ENCODE peak calls at places on chromosomes 13 and 19, in eight cellular contexts. D is stomach, N is psoas muscle, P is osteoblast, F is fibroblast of pulmonary artery, O is nephron progenitor cell, T is tibial artery, U is esophagus squamous epithelium. A is an unnamed sample.

GRCh38 chr13:34308725-34309124 is 490.8 kb downstream of the RFC3 start:
- DNase-seq in N (no peak), U (no peak), P (peak), O (no peak), T (no peak), F (no peak), D (no peak), A (no peak)

GRCh38 chr19:690203-690602 is 5.0 kb downstream of the PRSS57 start:
- DNase-seq in P (peak), U (no peak), T (no peak), N (no peak), D (no peak), O (no peak), F (no peak), A (no peak)

GRCh38 chr13:85261757-85262346 is 537.4 kb downstream of the SLITRK6 start:
- DNase-seq in P (no peak), U (no peak), F (peak), D (no peak), N (no peak), T (no peak), O (no peak), A (no peak)

GRCh38 chr19:15316498-15316897 is 15.8 kb downstream of the BRD4 start:
- DNase-seq in N (no peak), T (no peak), D (no peak), U (no peak), F (no peak), P (no peak), O (no peak), A (no peak)

GRCh38 chr13:42113478-42113877 is 65.0 kb downstream of the DGKH start:
- DNase-seq in P (peak), T (no peak), N (no peak), F (no peak), U (no peak), D (no peak), O (no peak), A (no peak)

GRCh38 chr19:1324792-1325567 is 39.3 kb downstream of the EFNA2 start:
- DNase-seq in O (no peak), F (peak), T (peak), D (peak), P (peak), U (no peak), N (peak), A (no peak)

GRCh38 chr13:93039131-93039530 is 187.5 kb upstream of the GPC6 start:
- DNase-seq in O (no peak), N (no peak), D (no peak), U (no peak), F (peak), T (no peak), P (no peak), A (no peak)

GRCh38 chr13:52846567-52847321 is 1.7 kb downstream of the PCDH8 start:
- DNase-seq in D (no peak), T (peak), P (peak), O (peak), F (peak), N (peak), U (no peak), A (peak)

GRCh38 chr19:53730391-53730790 is 93.7 kb downstream of the NLRP12 start:
- DNase-seq in P (no peak), O (no peak), F (no peak), D (no peak), T (no peak), N (no peak), U (no peak), A (no peak)

GRCh38 chr19:39444598-39445257 is 654 bp upstream of the SUPT5H start:
- DNase-seq in N (no peak), O (no peak), F (no peak), D (no peak), T (no peak), U (no peak), P (peak), A (no peak)

GRCh38 chr13:49497272-49497671 is 1.5 kb downstream of the PHF11 start:
- DNase-seq in U (no peak), D (no peak), T (no peak), P (peak), F (no peak), N (no peak), O (no peak), A (no peak)

GRCh38 chr13:99859178-99860177 is 112.1 kb downstream of the ZIC5 start:
- DNase-seq in P (no peak), N (no peak), U (no peak), F (no peak), D (no peak), T (no peak), O (no peak), A (peak)

GRCh38 chr13:113667771-113668490 is 912 bp downstream of the GRK1 start:
- DNase-seq in D (peak), T (peak), N (no peak), F (no peak), P (peak), U (no peak), O (no peak), A (no peak)

GRCh38 chr13:110981379-110981778 is 66.5 kb upstream of the ANKRD10 start:
- DNase-seq in N (no peak), T (no peak), U (no peak), D (no peak), F (no peak), O (no peak), P (no peak), A (no peak)

GRCh38 chr19:47406711-47407416 is 12.5 kb downstream of the MEIS3 start:
- DNase-seq in N (no peak), D (no peak), F (no peak), P (peak), O (peak), U (no peak), T (no peak), A (peak)

GRCh38 chr19:41792513-41793413 is 3.6 kb upstream of the CEACAM3 start:
- DNase-seq in F (peak), O (peak), U (no peak), N (peak), T (no peak), D (peak), P (no peak), A (peak)

GRCh38 chr13:74210693-74211393 is 76.6 kb upstream of the KLF12 start:
- DNase-seq in T (peak), P (peak), D (peak), U (no peak), F (peak), N (no peak), O (no peak), A (no peak)

GRCh38 chr19:50814883-50815282 is 8.7 kb downstream of the KLK1 start:
- DNase-seq in N (no peak), U (no peak), F (no peak), D (no peak), O (no peak), P (peak), T (no peak), A (no peak)

GRCh38 chr19:18700501-18701249 is 17.2 kb downstream of the CRTC1 start:
- DNase-seq in F (peak), D (peak), N (peak), U (peak), P (peak), T (peak), O (peak), A (peak)

GRCh38 chr13:23748591-23748990 is 140.6 kb downstream of the MIPEP start:
- DNase-seq in D (no peak), U (no peak), N (no peak), T (no peak), F (no peak), O (no peak), P (no peak), A (no peak)

GRCh38 chr13:23799945-23800344 is 89.3 kb downstream of the MIPEP start:
- DNase-seq in P (peak), F (no peak), N (no peak), D (no peak), T (no peak), U (no peak), O (no peak), A (no peak)

GRCh38 chr13:112250788-112251445 is 125.2 kb upstream of the SPACA7 start:
- DNase-seq in N (no peak), P (no peak), O (no peak), U (no peak), D (no peak), T (no peak), F (no peak), A (no peak)

GRCh38 chr19:53431399-53432087 is at the start of gene ZNF761:
- DNase-seq in P (peak), T (peak), D (peak), U (peak), F (peak), N (peak), O (peak), A (peak)

GRCh38 chr13:100442095-100442832 is 146.3 kb downstream of the GGACT start:
- DNase-seq in T (no peak), N (no peak), O (no peak), D (no peak), U (no peak), F (no peak), P (no peak), A (no peak)

GRCh38 chr19:42051166-42052115 is 18.6 kb downstream of the GRIK5 start:
- DNase-seq in N (no peak), U (no peak), P (peak), F (no peak), D (peak), O (no peak), T (no peak), A (no peak)

GRCh38 chr13:77571956-77572355 is 36.5 kb downstream of the SCEL start:
- DNase-seq in T (no peak), F (no peak), D (no peak), U (no peak), N (no peak), P (no peak), O (no peak), A (no peak)
- TF ChIP-seq CTCF in T (no peak), F (no peak), D (no peak), U (no peak), N (no peak), P (no peak), O (no peak), A (no peak)

DNA sequence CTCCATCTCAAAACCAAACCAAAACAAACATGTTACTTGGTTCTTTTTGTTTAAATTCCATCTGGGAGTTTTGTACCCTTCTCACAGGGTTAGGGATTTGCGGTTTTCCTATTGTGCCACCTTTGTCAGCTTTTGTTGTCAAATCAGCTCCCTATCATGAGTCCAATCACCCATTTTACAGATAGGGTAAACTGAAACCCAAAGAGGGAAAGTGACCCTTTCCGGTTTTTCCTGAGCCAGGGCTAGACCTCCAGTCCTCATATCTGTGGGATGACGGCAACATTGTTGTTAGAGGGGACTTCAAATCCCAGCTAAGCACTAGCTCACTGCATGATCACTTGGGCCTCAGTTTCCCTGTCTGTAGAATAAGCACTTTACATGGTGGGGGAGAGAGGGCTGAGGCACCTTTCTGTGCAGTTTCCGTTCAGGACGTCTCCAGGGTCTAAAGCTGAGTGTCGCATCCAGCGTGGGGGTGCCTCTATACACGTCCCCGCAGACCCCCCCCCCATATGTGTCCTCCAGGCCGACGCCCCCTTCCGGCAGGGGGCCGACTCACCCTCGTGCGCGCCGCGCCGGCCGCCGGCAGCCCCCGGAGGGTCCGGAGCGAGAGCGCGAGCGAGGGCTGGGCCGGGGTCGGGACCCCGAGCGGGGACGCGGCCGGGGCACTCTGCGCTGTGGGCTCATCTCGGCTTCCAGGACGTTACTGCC is 3.9 kb downstream of the CCDC194 start:
- DNase-seq in T (no peak), U (no peak), N (no peak), P (peak), D (no peak), F (no peak), O (no peak), A (no peak)
- TF ChIP-seq CTCF in T (no peak), U (no peak), N (no peak), P (no peak), D (no peak), F (no peak), O (peak), A (peak)

DNA sequence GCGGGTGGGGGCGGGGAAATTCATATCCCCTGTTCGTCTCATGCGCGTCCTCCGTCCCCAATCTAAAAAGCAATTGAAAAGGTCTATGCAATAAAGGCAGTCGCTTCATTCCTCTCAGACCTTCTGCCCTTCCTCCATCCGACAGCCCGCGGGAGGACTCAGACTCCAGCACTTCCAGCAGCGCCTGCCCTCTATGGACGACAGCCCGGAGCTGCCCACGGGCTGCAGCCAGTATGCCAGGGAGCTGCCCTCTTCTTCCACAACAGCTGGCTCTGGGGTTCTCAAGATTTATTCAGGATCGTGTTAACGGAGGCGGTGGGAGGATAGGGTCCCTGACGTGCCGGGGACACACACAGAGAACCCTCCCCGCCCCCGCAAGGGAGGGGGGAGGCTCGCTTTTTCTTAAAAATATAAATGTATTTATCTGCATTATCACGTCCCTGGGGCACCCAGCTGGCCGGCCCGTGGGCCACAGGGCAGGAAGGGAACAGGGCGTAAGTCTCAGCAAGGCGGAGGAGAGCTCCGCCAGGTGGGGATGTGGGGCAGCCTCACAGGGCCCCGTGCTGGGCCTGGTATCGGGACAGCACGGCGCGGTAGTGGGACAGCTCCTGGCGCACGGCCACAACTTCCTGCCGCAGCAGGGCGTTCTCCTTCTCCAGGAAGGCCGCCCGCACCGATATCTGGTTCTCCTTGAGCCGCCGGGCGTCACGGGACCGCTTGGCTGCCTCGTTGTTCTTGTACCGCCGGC is 6.7 kb downstream of the DBP start:
- DNase-seq in P (peak), F (peak), D (peak), N (peak), T (peak), O (no peak), U (no peak), A (peak)
- TF ChIP-seq CTCF in P (no peak), F (peak), D (no peak), N (no peak), T (no peak), O (no peak), U (no peak), A (peak)

GRCh38 chr13:109196896-109197295 is 567.5 kb downstream of the MYO16 start:
- DNase-seq in P (no peak), U (no peak), T (no peak), O (peak), N (no peak), F (no peak), D (no peak), A (peak)
- TF ChIP-seq CTCF in P (no peak), U (no peak), T (no peak), O (peak), N (peak), F (no peak), D (no peak), A (peak)

GRCh38 chr13:89577301-89577700 is 1770.2 kb upstream of the MIR17HG start:
- DNase-seq in O (no peak), N (no peak), D (no peak), F (no peak), P (no peak), T (no peak), U (no peak), A (no peak)
- TF ChIP-seq CTCF in O (no peak), N (no peak), D (no peak), F (peak), P (no peak), T (no peak), U (no peak), A (peak)

GRCh38 chr13:29369060-29369743 is 226.3 kb downstream of the SLC7A1 start:
- DNase-seq in U (no peak), N (no peak), F (peak), D (no peak), O (peak), T (no peak), P (peak), A (peak)
- TF ChIP-seq CTCF in U (peak), N (peak), F (peak), D (no peak), O (peak), T (peak), P (peak), A (peak)

DNA sequence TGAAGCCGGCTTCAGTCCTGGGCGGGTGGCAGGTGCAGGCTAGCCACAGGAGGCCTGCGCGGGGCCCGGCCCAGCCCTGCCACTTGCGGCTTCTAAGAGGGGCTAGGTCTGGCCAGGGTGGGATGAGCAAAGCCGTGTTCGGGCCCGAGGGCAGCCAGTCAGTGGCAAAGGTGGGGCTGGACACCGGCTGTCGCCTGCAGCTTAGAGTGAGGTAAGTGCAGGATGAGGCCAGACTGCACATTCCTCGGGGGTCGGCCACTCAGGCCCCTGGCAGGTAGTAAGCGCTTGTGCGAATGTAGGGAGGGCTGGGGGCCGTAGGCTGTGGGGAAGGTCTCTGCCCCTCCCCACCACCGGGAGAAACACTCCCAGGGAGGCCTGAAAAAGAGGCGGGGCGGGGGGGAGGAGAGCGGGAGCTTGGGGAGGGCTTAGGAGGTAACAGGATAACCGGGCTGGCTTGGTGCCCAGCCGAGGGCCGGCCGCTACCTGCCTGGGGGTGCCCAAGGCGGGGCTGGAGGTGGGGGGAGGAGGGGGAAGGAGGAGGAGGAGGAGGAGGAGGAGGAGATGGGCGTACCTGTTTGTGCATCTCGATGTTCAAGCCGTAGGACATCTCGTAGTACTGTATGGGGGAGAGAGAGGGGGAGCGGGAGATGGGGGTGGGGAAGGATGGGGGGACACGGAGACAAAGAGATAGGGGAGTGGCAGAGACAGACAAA is 6.4 kb downstream of the TLE5 start:
- DNase-seq in D (peak), T (no peak), F (no peak), N (peak), U (no peak), P (peak), O (no peak), A (no peak)
- TF ChIP-seq CTCF in D (no peak), T (no peak), F (no peak), N (no peak), U (no peak), P (no peak), O (no peak), A (no peak)